ENCODE peak calls at places on chromosome 18, in ten cellular contexts. L is colonic mucosa; R is uterus; W is CD8-positive, alpha-beta T cell; T is psoas muscle; P is IMR-90; X is AG10803; Q is tibial artery; J is endothelial cell; H is adrenal gland. B is an unnamed sample.

GRCh38 chr18:48597110-48597509 is 58.3 kb downstream of the CTIF start:
- DNase-seq in T (no peak), H (no peak), W (no peak), R (no peak), J (no peak), L (no peak), P (no peak), Q (no peak), X (no peak), B (peak)

GRCh38 chr18:40017026-40017425 is 1938.0 kb upstream of the PIK3C3 start:
- DNase-seq in X (no peak), T (no peak), Q (no peak), J (no peak), P (no peak), H (no peak), L (no peak), R (no peak), W (no peak), B (no peak)

GRCh38 chr18:57243624-57244179 is 96.8 kb downstream of the BOD1L2 start:
- DNase-seq in X (no peak), H (no peak), L (no peak), T (no peak), Q (no peak), P (no peak), R (no peak), W (no peak), J (no peak), B (no peak)

GRCh38 chr18:74524097-74524496 is 10.2 kb upstream of the CNDP1 start:
- DNase-seq in R (no peak), P (peak), W (no peak), X (no peak), T (no peak), H (peak), Q (peak), J (no peak), L (no peak), B (no peak)

GRCh38 chr18:45771587-45771986 is 47.6 kb downstream of the SLC14A1 start:
- DNase-seq in X (no peak), P (peak), L (no peak), W (no peak), R (no peak), T (no peak), H (no peak), Q (peak), J (no peak), B (no peak)

GRCh38 chr18:3538954-3539617 is 89.1 kb downstream of the TGIF1 start:
- DNase-seq in P (no peak), X (no peak), L (no peak), Q (no peak), T (no peak), R (no peak), J (no peak), W (no peak), H (no peak), B (peak)

GRCh38 chr18:35470440-35470839 is 27.3 kb downstream of the INO80C start:
- DNase-seq in H (no peak), R (no peak), T (no peak), Q (no peak), P (no peak), J (no peak), W (no peak), X (peak), L (no peak), B (no peak)

GRCh38 chr18:8084160-8084559 is 517.0 kb downstream of the PTPRM start:
- DNase-seq in R (no peak), Q (no peak), X (peak), L (peak), T (no peak), P (peak), J (peak), W (no peak), H (peak), B (peak)

GRCh38 chr18:23945416-23946079 is 69.0 kb upstream of the TTC39C start:
- DNase-seq in P (no peak), T (no peak), W (no peak), J (no peak), H (no peak), X (no peak), L (no peak), Q (no peak), R (no peak), B (no peak)

GRCh38 chr18:75489493-75490190 is 62.1 kb upstream of the SMIM21 start:
- DNase-seq in W (no peak), Q (no peak), P (peak), R (peak), L (no peak), H (no peak), T (no peak), J (no peak), X (peak), B (peak)

GRCh38 chr18:2610549-2610948 is 39.2 kb downstream of the NDC80 start:
- DNase-seq in Q (no peak), J (no peak), X (no peak), L (no peak), H (no peak), W (no peak), P (no peak), R (no peak), T (no peak), B (no peak)

GRCh38 chr18:10872297-10872696 is 277.1 kb downstream of the PIEZO2 start:
- DNase-seq in X (peak), R (no peak), Q (no peak), H (no peak), T (peak), L (no peak), J (no peak), W (no peak), P (no peak), B (no peak)

GRCh38 chr18:59323931-59324622 is 5.6 kb upstream of the CPLX4 start:
- DNase-seq in W (no peak), T (no peak), L (no peak), H (no peak), J (no peak), P (peak), X (peak), Q (no peak), R (no peak), B (no peak)

GRCh38 chr18:26480897-26481795 is 67.2 kb downstream of the KCTD1 start:
- DNase-seq in X (peak), J (no peak), W (no peak), L (no peak), H (peak), Q (no peak), T (no peak), P (peak), R (no peak), B (peak)

GRCh38 chr18:75285876-75286275 is 75.3 kb downstream of the TSHZ1 start:
- DNase-seq in W (no peak), H (no peak), R (no peak), L (no peak), X (no peak), Q (no peak), T (no peak), P (no peak), J (no peak), B (no peak)

GRCh38 chr18:4077204-4077603 is 377.9 kb downstream of the DLGAP1 start:
- DNase-seq in T (no peak), Q (no peak), J (no peak), R (no peak), P (no peak), L (no peak), H (no peak), W (no peak), X (no peak), B (no peak)

GRCh38 chr18:23053756-23054457 is 81.4 kb upstream of the CABLES1 start:
- DNase-seq in W (no peak), R (no peak), H (peak), T (no peak), J (peak), Q (peak), P (peak), L (no peak), X (peak), B (peak)

GRCh38 chr18:2853926-2854664 is 7.3 kb downstream of the EMILIN2 start:
- DNase-seq in Q (no peak), J (no peak), T (no peak), L (no peak), P (no peak), H (no peak), X (no peak), W (no peak), R (no peak), B (no peak)

GRCh38 chr18:47036298-47036874 is 965 bp upstream of the ELOA2 start:
- DNase-seq in X (peak), J (peak), T (no peak), H (peak), Q (no peak), R (no peak), P (peak), W (no peak), L (peak), B (peak)

GRCh38 chr18:79677840-79678239 is 1.8 kb upstream of the CTDP1 start:
- DNase-seq in L (no peak), W (no peak), H (no peak), X (no peak), Q (peak), J (no peak), R (no peak), P (no peak), T (no peak), B (no peak)

GRCh38 chr18:69215151-69215550 is 185.5 kb upstream of the DOK6 start:
- DNase-seq in Q (no peak), L (no peak), X (no peak), W (no peak), T (no peak), P (no peak), H (no peak), J (no peak), R (no peak), B (no peak)

GRCh38 chr18:22169889-22170420 is 566 bp downstream of the GATA6 start:
- DNase-seq in R (peak), J (no peak), L (no peak), P (peak), W (no peak), Q (no peak), X (peak), H (peak), T (peak), B (no peak)

GRCh38 chr18:56709463-56709862 is 58.3 kb downstream of the WDR7 start:
- DNase-seq in Q (no peak), R (no peak), X (peak), W (peak), P (peak), T (no peak), L (no peak), J (no peak), H (peak), B (peak)

GRCh38 chr18:3027301-3027700 is 14.4 kb upstream of the LPIN2 start:
- DNase-seq in J (no peak), T (no peak), X (peak), Q (no peak), L (no peak), H (no peak), P (no peak), R (no peak), W (no peak), B (no peak)

GRCh38 chr18:73646196-73646595 is 501.4 kb downstream of the FBXO15 start:
- DNase-seq in L (no peak), T (no peak), X (peak), P (peak), R (no peak), Q (no peak), H (no peak), W (no peak), J (no peak), B (peak)

DNA sequence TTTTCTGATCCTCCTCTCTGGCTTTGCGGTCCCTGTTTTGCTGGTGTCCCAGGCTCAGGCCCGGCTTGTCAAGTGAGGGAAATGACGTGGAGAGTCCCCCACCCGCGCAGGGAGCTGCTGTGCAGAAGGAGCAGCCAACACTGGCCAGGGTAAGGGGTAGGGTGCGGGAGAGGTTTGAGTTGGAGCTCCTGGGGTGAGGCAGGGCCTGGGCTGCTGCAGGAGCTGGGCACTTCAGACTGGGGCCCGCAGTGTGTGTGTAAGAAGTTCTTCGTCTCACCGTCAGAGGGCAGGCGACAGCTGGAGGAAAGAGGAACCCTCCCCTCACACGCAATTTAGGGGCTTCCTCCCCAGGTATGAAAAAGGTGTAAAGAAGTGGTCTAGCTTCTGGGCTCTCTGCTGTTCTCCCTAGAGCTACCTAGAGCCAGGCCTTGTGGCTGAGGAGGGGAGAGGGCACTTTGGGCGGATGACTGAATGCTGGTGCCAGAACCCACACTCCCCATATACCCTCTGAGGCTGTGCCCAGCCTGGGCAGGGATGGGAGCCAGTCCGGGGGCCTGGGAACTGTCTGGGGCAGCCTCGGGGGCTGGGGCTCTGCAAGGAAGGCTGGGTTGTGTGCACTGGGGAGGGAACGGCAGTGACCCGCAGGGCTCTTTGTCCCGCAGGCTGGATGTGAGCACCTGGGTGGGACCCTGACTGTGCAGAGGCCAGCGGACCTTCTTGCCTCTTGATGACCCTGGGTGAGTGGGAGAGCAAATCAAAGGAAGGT is 11.8 kb downstream of the CELF4 start:
- DNase-seq in P (no peak), Q (no peak), R (no peak), W (no peak), X (no peak), T (no peak), H (no peak), L (no peak), J (peak), B (no peak)
- TF ChIP-seq CTCF in P (no peak), Q (no peak), R (no peak), W (no peak), X (peak), T (no peak), H (no peak), L (no peak), J (peak), B (peak)

GRCh38 chr18:27750014-27750413 is 426.9 kb downstream of the CDH2 start:
- DNase-seq in H (peak), L (peak), Q (no peak), J (peak), T (no peak), R (no peak), P (peak), X (peak), W (no peak), B (peak)
- TF ChIP-seq CTCF in H (peak), L (no peak), Q (no peak), J (peak), T (peak), R (no peak), P (peak), X (peak), W (no peak), B (peak)

DNA sequence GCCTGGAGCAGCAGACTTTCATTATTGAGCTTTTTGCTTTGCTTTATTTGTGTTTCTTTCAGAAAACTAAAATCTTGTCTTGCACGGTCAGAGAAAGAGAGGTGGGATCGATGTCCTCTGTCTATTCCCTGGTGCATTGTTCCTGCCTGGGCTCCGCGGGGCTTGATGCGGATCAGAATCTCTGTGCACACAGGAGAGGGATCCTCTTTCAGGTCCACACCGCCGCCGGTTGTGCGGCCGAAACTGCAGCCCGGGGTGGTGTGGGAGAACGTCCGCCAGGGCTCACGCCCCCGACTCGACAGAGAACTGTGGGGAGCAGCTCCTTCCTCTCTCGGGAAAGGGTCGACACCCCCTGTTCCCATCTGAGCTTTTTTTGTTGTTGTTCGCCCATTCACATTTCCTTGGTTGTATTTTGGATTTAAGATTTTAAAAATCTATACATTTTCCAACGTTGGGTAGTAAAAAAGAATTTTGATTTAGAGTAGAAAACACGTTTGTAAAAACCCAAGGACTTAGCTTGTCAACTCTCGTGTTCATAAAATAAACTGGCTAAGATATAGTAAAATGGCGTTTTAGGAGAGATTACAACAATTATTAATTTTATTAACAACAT is 23.6 kb upstream of the ZNF516 start:
- DNase-seq in L (peak), Q (peak), T (peak), P (peak), H (peak), J (peak), X (no peak), W (no peak), R (peak), B (peak)
- TF ChIP-seq CTCF in L (no peak), Q (no peak), T (no peak), P (no peak), H (no peak), J (no peak), X (peak), W (no peak), R (peak), B (no peak)

GRCh38 chr18:63523660-63524059 is 18.5 kb upstream of the SERPINB12 start:
- DNase-seq in L (no peak), W (no peak), T (no peak), P (peak), R (no peak), X (peak), H (no peak), Q (no peak), J (no peak), B (no peak)
- TF ChIP-seq CTCF in L (no peak), W (no peak), T (no peak), P (no peak), R (no peak), X (peak), H (no peak), Q (no peak), J (no peak), B (no peak)

GRCh38 chr18:476368-476767 is 24.1 kb downstream of the COLEC12 start:
- DNase-seq in P (no peak), R (no peak), Q (no peak), T (no peak), J (no peak), H (no peak), X (no peak), L (no peak), W (no peak), B (no peak)
- TF ChIP-seq CTCF in P (no peak), R (no peak), Q (no peak), T (no peak), J (no peak), H (no peak), X (no peak), L (no peak), W (no peak), B (no peak)

GRCh38 chr18:37019157-37019571 is 190.2 kb downstream of the KIAA1328 start:
- DNase-seq in W (no peak), J (peak), X (peak), R (no peak), L (no peak), P (peak), T (no peak), H (no peak), Q (no peak), B (peak)
- TF ChIP-seq CTCF in W (no peak), J (peak), X (peak), R (no peak), L (no peak), P (no peak), T (no peak), H (no peak), Q (no peak), B (peak)

DNA sequence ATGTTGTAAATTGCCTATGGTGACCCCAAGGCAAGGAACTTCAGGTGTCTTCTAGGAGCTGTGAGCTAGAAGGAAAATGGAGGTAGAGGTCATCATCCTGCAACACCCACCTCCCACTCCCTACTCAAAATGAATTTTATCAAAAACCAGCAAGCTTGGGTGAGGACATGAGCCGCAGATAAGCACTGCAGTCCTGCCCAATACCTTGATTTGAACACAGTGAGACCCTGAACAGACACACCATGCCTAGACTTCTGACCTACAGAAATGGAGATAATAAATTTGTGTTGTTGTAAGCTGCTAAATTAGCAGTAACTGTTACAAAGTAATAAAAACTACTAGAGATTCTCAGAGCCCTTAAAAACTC is 13.4 kb downstream of the MEX3C start:
- DNase-seq in X (no peak), W (no peak), R (no peak), P (no peak), L (no peak), T (no peak), Q (no peak), J (no peak), H (no peak), B (no peak)
- TF ChIP-seq CTCF in X (no peak), W (no peak), R (no peak), P (no peak), L (no peak), T (no peak), Q (no peak), J (no peak), H (no peak), B (no peak)

B was measured in epithelial cell of esophagus.